ENCODE peak calls at places on chromosome 17, in seven cellular contexts. A is omental fat pad, E is glutamatergic neuron, H is progenitor cell of endocrine pancreas, O is mammary epithelial cell, D is suprapubic skin, B is RWPE1. M is an unnamed sample.

GRCh38 chr17:1627219-1627986 is 1.2 kb downstream of the SLC43A2 start:
- DNase-seq in A (no peak), E (peak), H (no peak), O (no peak), D (no peak), B (no peak), M (no peak)

GRCh38 chr17:2363318-2363717 is 26.0 kb downstream of the SGSM2 start:
- DNase-seq in A (no peak), E (peak), H (no peak), O (no peak), D (no peak), B (no peak), M (no peak)

GRCh38 chr17:43530303-43531081 is 15.6 kb downstream of the ETV4 start:
- DNase-seq in A (no peak), E (peak), H (peak), O (peak), D (peak), B (peak), M (peak)

GRCh38 chr17:42133461-42134041 is 10.9 kb downstream of the HSPB9 start:
- DNase-seq in A (no peak), E (no peak), H (no peak), O (peak), D (no peak), B (no peak), M (no peak)

GRCh38 chr17:17793378-17794214 is 43.2 kb downstream of the SREBF1 start:
- DNase-seq in A (no peak), E (no peak), H (no peak), O (no peak), D (no peak), B (no peak), M (no peak)

GRCh38 chr17:64306850-64307463 is 43.9 kb upstream of the TEX2 start:
- DNase-seq in A (peak), E (peak), H (peak), O (peak), D (no peak), B (peak), M (peak)

GRCh38 chr17:67980456-67980855 is 15.8 kb downstream of the C17orf58 start:
- DNase-seq in A (no peak), E (no peak), H (no peak), O (no peak), D (no peak), B (no peak), M (no peak)

GRCh38 chr17:3827124-3827773 is 18.8 kb downstream of the NCBP3 start:
- DNase-seq in A (peak), E (peak), H (peak), O (peak), D (no peak), B (peak), M (peak)

GRCh38 chr17:64534187-64534586 is 27.4 kb downstream of the CEP95 start:
- DNase-seq in A (no peak), E (no peak), H (no peak), O (no peak), D (no peak), B (no peak), M (no peak)

GRCh38 chr17:36203335-36203734 is 6.8 kb upstream of the CCL3L1 start:
- DNase-seq in A (no peak), E (no peak), H (no peak), O (no peak), D (no peak), B (no peak), M (no peak)

GRCh38 chr17:76892329-76892728 is 24.1 kb downstream of the MGAT5B start:
- DNase-seq in A (no peak), E (no peak), H (no peak), O (no peak), D (no peak), B (no peak), M (no peak)

GRCh38 chr17:9644910-9645751 is at the start of gene USP43:
- DNase-seq in A (no peak), E (peak), H (peak), O (peak), D (no peak), B (peak), M (peak)

GRCh38 chr17:48596735-48597491 is 3.3 kb upstream of the HOXB5 start:
- DNase-seq in A (no peak), E (no peak), H (no peak), O (no peak), D (no peak), B (no peak), M (no peak)

GRCh38 chr17:56185905-56186783 is 32.9 kb downstream of the ANKFN1 start:
- DNase-seq in A (no peak), E (no peak), H (no peak), O (no peak), D (no peak), B (no peak), M (no peak)

GRCh38 chr17:2906907-2907306 is 110.7 kb downstream of the RAP1GAP2 start:
- DNase-seq in A (no peak), E (no peak), H (no peak), O (no peak), D (no peak), B (peak), M (no peak)

GRCh38 chr17:1475321-1475854 is 17.1 kb downstream of the MYO1C start:
- DNase-seq in A (no peak), E (no peak), H (no peak), O (no peak), D (no peak), B (no peak), M (no peak)

GRCh38 chr17:35214631-35215273 is 20.6 kb upstream of the SLC35G3 start:
- DNase-seq in A (no peak), E (no peak), H (no peak), O (no peak), D (no peak), B (no peak), M (no peak)

GRCh38 chr17:6092182-6092922 is 22.2 kb downstream of the WSCD1 start:
- DNase-seq in A (no peak), E (no peak), H (no peak), O (no peak), D (no peak), B (no peak), M (no peak)

GRCh38 chr17:39194985-39195524 is 2.4 kb downstream of the CACNB1 start:
- DNase-seq in A (no peak), E (no peak), H (no peak), O (no peak), D (no peak), B (no peak), M (no peak)

GRCh38 chr17:18257268-18257681 is 1.3 kb downstream of the FLII start:
- DNase-seq in A (no peak), E (no peak), H (no peak), O (peak), D (no peak), B (peak), M (no peak)

GRCh38 chr17:50423553-50424159 is 2.4 kb upstream of the ACSF2 start:
- DNase-seq in A (no peak), E (no peak), H (no peak), O (peak), D (no peak), B (peak), M (no peak)

GRCh38 chr17:73765824-73766563 is 121.7 kb upstream of the SDK2 start:
- DNase-seq in A (no peak), E (peak), H (no peak), O (no peak), D (no peak), B (no peak), M (no peak)

GRCh38 chr17:49676276-49676868 is 1.5 kb downstream of the SPOP start:
- DNase-seq in A (no peak), E (no peak), H (no peak), O (peak), D (no peak), B (peak), M (no peak)

GRCh38 chr17:29241015-29241963 is 5.4 kb upstream of the CRYBA1 start:
- DNase-seq in A (no peak), E (no peak), H (no peak), O (peak), D (no peak), B (peak), M (peak)

GRCh38 chr17:48213797-48214196 is 106.2 kb downstream of the SNX11 start:
- DNase-seq in A (no peak), E (no peak), H (no peak), O (no peak), D (no peak), B (no peak), M (no peak)

GRCh38 chr17:38685485-38685884 is 10.7 kb upstream of the EPOP start:
- DNase-seq in A (no peak), E (no peak), H (no peak), O (no peak), D (no peak), B (no peak), M (no peak)

GRCh38 chr17:17028059-17028877 is 14.0 kb upstream of the MPRIP start:
- DNase-seq in A (no peak), E (peak), H (peak), O (peak), D (peak), B (peak), M (peak)

DNA sequence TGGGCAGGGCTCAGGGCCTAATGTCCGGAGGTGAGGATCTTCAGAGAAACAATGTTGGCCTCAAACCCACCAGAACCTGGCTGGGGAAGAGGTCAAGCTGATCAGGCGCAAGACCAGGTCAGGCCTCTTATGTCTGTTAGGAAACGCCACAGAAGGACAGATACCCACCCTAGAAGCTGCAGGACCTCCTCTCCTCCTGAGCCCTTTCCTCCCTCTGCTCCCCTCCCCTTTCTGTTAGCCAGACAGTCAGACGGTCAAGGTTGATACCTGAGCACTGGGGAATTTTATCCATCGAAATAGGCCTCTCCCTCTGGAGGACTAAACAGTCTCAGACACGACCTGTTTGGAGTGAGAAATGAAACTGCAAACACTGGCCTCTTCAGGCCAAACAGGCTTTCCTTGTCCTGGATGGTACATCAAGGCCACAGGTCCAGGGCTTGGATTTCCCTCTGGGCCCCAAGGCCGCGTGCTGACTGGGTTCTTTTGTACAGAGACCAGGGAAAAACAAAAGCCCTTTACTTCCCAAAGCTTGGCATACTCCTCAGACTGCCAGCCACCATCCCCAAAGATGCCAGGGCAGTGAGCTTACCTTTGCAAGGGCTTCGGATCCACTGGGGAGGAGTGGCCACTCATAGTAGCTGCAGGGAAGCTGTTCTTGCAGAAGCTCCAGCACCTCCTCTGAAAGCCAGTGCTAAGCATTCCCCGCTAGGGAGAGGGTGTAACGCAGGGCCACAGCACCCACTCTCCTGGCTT is 135.8 kb downstream of the CCDC182 start:
- DNase-seq in A (no peak), E (no peak), H (no peak), O (no peak), D (no peak), B (no peak), M (no peak)
- TF ChIP-seq CTCF in A (no peak), E (no peak), H (no peak), O (no peak), D (no peak), B (no peak), M (no peak)

DNA sequence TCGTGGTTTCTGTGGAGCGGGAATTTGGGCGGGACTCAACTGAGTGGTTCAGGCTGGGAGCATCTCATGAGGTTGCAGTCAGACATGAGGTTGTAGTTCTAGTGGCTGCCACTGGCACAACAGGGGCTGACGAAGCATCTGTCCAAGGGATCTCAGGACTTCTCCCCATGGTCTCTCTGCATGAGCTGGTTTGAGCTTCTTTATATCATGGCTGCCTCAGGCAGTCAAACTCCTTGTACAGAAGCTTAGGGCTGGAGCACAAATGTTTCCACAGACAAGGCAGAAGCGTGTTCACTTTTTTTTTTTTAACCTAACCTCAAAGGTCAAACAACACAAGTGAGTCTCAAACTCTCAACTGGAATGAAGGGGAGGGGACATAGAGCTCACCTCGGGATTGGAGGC is 243.3 kb downstream of the MSI2 start:
- DNase-seq in A (no peak), E (no peak), H (no peak), O (no peak), D (no peak), B (no peak), M (no peak)
- TF ChIP-seq CTCF in A (no peak), E (no peak), H (no peak), O (no peak), D (no peak), B (no peak), M (no peak)

GRCh38 chr17:7241047-7241733 is 1.1 kb downstream of the GABARAP start:
- DNase-seq in A (no peak), E (no peak), H (no peak), O (no peak), D (no peak), B (no peak), M (no peak)

GRCh38 chr17:7239091-7240027 is at the start of gene PHF23:
- DNase-seq in A (peak), E (peak), H (peak), O (peak), D (peak), B (peak), M (peak)

GRCh38 chr17:7240375-7240774 is 1.1 kb upstream of the PHF23 start:
- DNase-seq in A (no peak), E (no peak), H (no peak), O (no peak), D (no peak), B (no peak), M (no peak)

GRCh38 chr17:7241783-7242716 is at the start of gene GABARAP:
- DNase-seq in A (peak), E (peak), H (peak), O (peak), D (peak), B (peak), M (peak)

GRCh38 chr17:7242717-7243576 is 698 bp upstream of the GABARAP start:
- DNase-seq in A (peak), E (peak), H (peak), O (peak), D (peak), B (peak), M (peak)
- TF ChIP-seq CTCF in A (no peak), E (peak), H (peak), O (no peak), D (no peak), B (no peak), M (no peak)

GRCh38 chr17:7557147-7557764 is 1.3 kb upstream of the TNFSF13 start:
- DNase-seq in A (no peak), E (no peak), H (no peak), O (no peak), D (no peak), B (no peak), M (no peak)
- TF ChIP-seq CTCF in A (no peak), E (no peak), H (no peak), O (no peak), D (no peak), B (no peak), M (no peak)

DNA sequence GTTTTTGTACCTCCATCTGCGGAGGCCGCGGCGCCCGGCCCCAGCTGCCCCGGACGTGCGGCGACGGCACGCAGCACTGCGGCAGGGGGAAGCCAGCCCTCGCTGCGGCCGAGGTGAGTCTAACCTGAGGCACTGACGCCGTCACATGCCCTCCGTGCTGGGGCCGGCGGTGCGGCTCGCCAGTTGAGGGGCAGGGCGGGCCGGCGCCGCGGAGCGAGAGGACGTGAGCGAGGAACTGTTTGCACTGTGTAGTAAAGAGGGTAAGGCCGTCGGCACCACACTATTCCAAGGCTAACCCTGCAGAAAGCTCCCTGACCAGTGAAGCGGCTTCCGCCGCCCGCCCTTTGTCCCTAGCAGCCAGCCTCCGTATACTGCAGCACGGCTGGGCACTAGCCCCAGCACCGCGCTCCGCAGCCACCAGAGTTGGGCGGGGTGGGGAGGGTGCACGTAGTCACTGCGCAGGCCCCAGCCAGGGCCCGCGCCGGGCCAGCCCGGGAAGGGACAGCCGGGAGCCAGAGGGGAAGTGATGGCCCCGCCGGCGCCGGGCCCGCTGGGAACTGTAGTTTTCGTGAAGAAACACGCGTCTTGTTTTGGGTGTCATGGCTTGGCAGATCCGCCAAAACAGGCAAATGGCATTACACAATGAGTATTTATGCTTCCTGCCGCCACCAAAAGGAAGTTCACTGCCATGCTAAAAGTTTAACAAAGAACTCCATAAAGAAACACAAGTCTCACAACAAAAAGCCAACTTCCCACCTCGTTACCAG is 580 bp upstream of the KANSL1 start:
- DNase-seq in A (peak), E (peak), H (peak), O (peak), D (peak), B (peak), M (peak)
- TF ChIP-seq CTCF in A (no peak), E (peak), H (peak), O (no peak), D (no peak), B (peak), M (peak)

DNA sequence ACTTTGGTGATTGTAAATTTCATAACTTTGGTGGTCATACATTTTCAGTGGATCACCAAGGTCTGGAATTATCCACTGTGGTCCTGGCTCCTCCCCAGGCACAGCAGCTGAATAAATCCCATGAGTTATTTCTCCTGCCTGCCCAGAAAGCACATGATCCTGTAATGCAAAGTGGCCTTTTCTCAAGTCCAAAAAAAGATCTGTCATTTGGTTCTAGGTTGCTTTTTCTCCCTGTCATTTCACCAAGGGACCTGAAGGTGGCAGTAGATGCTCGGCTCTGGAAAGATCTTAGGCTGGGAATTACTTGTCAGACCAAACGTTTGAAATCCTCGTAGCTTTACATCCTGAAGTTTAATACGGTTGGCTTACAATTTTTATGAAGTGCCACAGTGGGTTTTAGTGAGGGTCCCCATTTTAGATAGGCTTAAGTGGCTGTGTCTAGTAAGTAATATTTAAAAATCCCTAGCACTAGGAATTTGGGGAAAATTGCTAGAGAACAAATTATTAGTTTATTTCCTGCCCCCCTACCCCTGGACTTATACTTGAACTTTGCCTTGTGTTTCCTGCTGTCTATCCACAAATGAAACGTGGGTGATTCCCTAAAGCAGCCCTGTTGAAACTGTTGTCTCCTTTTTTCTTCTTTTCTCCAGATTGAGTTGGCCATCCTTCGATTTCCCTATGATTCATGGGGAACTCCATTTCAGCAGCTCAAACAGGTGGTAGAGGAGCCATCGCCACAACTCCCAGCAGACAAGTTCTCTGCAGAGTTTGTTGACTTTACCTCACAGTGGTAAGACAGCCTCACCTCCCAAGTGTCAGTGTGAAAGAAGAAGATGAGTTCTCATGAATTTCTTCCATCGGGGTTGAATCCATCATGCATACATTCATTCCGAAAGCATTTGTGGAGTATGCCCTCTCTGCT is 111.7 kb downstream of the MAP2K6 start:
- DNase-seq in A (no peak), E (peak), H (peak), O (peak), D (no peak), B (peak), M (peak)
- TF ChIP-seq CTCF in A (peak), E (peak), H (peak), O (peak), D (peak), B (peak), M (peak)

DNA sequence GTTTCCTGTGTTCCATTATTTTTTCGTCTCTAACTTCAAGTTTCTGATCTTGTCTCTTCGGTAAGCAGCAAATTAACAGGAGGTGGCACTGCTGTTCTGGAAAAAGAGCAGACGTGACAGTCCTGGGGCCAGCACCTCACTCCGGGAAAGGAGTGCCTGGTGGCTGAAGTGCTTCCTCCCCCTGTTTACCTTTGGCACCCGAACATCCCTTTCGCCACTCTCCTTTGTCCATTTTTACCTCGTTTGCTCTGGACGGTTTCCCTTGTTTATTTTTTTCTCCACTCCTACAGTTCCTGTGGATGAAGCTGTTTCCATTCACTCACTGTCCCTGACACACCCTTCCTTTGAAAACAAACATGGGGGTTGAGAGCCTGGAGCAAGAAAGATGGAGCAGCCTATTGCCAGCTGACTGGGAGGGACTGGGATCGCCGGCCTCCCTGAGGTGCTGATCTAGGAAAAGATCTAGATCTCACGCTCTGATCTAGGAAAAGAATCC is 12.6 kb downstream of the SAP30BP start:
- DNase-seq in A (no peak), E (no peak), H (no peak), O (peak), D (no peak), B (peak), M (no peak)
- TF ChIP-seq CTCF in A (no peak), E (no peak), H (no peak), O (peak), D (no peak), B (no peak), M (no peak)

GRCh38 chr17:7555320-7555948 is 3.1 kb upstream of the TNFSF13 start:
- DNase-seq in A (no peak), E (no peak), H (no peak), O (no peak), D (no peak), B (no peak), M (no peak)
- TF ChIP-seq CTCF in A (no peak), E (no peak), H (peak), O (no peak), D (no peak), B (no peak), M (peak)

M was measured in neural crest cell.